ENCODE peak calls at places on chromosome 10, in ten cellular contexts. V is IMR-90, X is upper lobe of left lung, T is HepG2, H is heart right ventricle, N is left ventricle myocardium inferior, L is iPS DF 6.9, G is hepatocyte, U is neural progenitor cell, Z is stomach. J is an unnamed sample.

GRCh38 chr10:121911421-121911697 is 16.5 kb downstream of the ATE1 start:
- DNase-seq in T (no peak), U (no peak), V (no peak), H (no peak), L (no peak), G (no peak), Z (no peak), N (no peak), X (no peak), J (no peak)

GRCh38 chr10:93199221-93199681 is 125.6 kb downstream of the CYP26A1 start:
- DNase-seq in G (peak; percentile 58), T (peak; percentile 22), Z (peak; percentile 62), H (peak; percentile 70), N (peak; percentile 68), U (peak; percentile 29), V (peak; percentile 39), L (no peak), X (no peak), J (no peak)

GRCh38 chr10:5833814-5834213 is 20.6 kb upstream of the GDI2 start:
- DNase-seq in G (no peak), U (no peak), X (no peak), V (no peak), N (no peak), T (no peak), Z (no peak), H (peak; percentile 25), L (no peak), J (no peak)

GRCh38 chr10:59675812-59676211 is 33.8 kb downstream of the SLC16A9 start:
- DNase-seq in T (peak; percentile 28), N (no peak), Z (peak; percentile 43), H (no peak), U (peak; percentile 61), L (no peak), V (no peak), X (no peak), G (no peak), J (no peak)

GRCh38 chr10:110285501-110285900 is 19.2 kb downstream of the SMNDC1 start:
- DNase-seq in U (no peak), Z (no peak), H (no peak), L (no peak), X (no peak), T (no peak), N (no peak), G (no peak), V (no peak), J (no peak)

GRCh38 chr10:71223365-71224058 is 11.1 kb downstream of the UNC5B start:
- DNase-seq in X (no peak), G (no peak), U (no peak), Z (no peak), N (no peak), T (no peak), V (no peak), L (no peak), H (no peak), J (no peak)

GRCh38 chr10:24456319-24456718 is 247.4 kb downstream of the KIAA1217 start:
- DNase-seq in X (no peak), N (no peak), H (no peak), G (peak; percentile 44), T (no peak), L (no peak), U (no peak), Z (no peak), V (peak; percentile 98), J (no peak)

GRCh38 chr10:15140640-15141039 is 27.9 kb downstream of the NMT2 start:
- DNase-seq in Z (no peak), X (no peak), H (no peak), V (no peak), T (no peak), L (no peak), U (no peak), N (no peak), G (no peak), J (no peak)

GRCh38 chr10:121406823-121407545 is 191.3 kb downstream of the FGFR2 start:
- DNase-seq in X (peak; percentile 37), H (no peak), T (no peak), U (no peak), L (no peak), Z (no peak), G (no peak), V (no peak), N (no peak), J (peak; percentile 20)

GRCh38 chr10:115849197-115849596 is 423.8 kb downstream of the GFRA1 start:
- DNase-seq in U (no peak), T (no peak), N (no peak), V (no peak), H (no peak), L (no peak), Z (no peak), G (no peak), X (no peak), J (no peak)

GRCh38 chr10:32957341-32958084 is 517 bp downstream of the ITGB1 start:
- DNase-seq in T (no peak), H (peak; percentile 50), G (peak; percentile 77), U (peak; percentile 79), N (peak; percentile 60), V (no peak), L (no peak), X (peak; percentile 94), Z (peak; percentile 48), J (peak; percentile 37)

GRCh38 chr10:51297438-51297837 is 223.2 kb downstream of the PRKG1 start:
- DNase-seq in T (no peak), N (no peak), V (peak; percentile 74), U (no peak), H (no peak), X (no peak), G (no peak), L (no peak), Z (no peak), J (no peak)

GRCh38 chr10:78549536-78549935 is 515.9 kb downstream of the RPS24 start:
- DNase-seq in N (no peak), X (no peak), H (no peak), U (no peak), L (no peak), V (no peak), T (no peak), Z (no peak), G (no peak), J (no peak)

GRCh38 chr10:78550716-78551115 is 517.1 kb downstream of the RPS24 start:
- DNase-seq in X (no peak), H (no peak), Z (no peak), G (no peak), T (peak; percentile 87), N (no peak), L (no peak), V (no peak), U (no peak), J (no peak)

GRCh38 chr10:78550090-78550489 is 516.4 kb downstream of the RPS24 start:
- DNase-seq in N (no peak), X (no peak), U (no peak), V (no peak), Z (no peak), L (no peak), G (no peak), H (no peak), T (no peak), J (no peak)

GRCh38 chr10:78552261-78552811 is 516.4 kb upstream of the ZMIZ1 start:
- DNase-seq in N (peak; percentile 71), Z (no peak), H (peak; percentile 66), V (peak; percentile 60), X (no peak), T (no peak), G (peak; percentile 37), U (no peak), L (no peak), J (peak; percentile 23)

DNA sequence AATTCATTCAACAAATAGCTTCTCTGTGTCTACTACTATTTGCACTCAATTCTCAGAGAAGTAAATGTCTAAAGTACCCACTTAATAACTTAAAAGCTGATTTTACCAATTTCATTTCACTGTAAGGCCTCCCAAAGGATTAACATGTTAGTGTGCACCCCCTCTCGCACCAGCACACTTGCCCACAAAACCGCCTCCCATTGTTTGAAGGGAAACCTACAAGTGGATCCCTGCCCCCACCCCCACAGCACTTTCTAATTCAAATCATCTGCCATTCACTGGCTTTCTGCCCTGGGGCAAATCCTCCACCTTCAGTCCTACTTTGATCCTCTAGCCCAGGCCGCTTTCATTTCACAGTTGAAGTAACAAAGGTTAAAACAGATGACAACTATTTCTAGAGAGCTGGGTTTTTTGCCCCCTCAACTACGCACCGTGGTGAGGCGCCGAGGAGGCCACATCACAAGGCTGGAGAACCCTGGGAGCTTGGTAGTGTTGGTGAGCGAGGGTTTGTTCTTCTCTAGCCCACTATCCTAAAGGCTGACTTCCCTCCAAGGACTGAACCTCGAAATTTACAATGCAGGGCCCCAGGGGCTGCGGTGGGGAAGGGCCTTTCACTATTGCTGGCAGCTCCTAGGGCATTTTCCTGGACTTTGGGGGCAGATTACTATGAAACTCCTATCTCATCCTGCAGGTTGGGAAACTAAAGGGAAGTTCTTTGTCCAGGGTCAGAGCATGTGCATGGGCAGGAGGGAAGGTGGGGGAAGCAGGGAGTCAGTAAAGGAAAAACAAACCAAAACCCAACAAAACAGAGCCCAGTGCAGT is 517.4 kb upstream of the ZMIZ1 start:
- DNase-seq in N (no peak), Z (no peak), V (no peak), L (peak; percentile 33), U (peak; percentile 67), X (no peak), T (peak; percentile 81), G (no peak), H (no peak), J (no peak)
- H3K27ac ChIP-seq in N (peak overlapping the region; percentile 68), Z (no peak overlapping the region), V (peak overlapping the region; percentile 16), L (no peak overlapping the region), U (peak overlapping the region; percentile 57), X (no peak overlapping the region), T (peak overlapping the region; percentile 97), G (peak overlapping the region; percentile 52), H (no peak overlapping the region), J (no peak overlapping the region)

DNA sequence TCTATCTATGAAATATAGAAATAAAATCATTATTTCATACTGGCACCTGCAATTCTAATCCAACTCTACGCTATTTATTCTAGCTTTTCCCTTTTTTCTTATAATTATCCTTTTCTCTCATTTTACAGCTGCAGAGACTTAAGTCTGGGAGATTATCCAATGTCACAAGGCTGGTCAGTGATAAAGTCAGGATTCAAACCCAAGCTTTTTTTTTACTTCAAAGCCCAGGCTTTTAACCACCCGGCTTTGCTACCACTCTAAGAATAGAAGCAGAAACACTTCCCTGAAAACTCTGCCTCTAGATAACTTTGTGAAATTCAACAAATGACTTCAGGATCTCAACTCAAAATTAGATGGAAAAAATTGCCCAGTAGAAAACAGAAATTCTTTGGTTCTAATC is 552.5 kb downstream of the IPMK start:
- DNase-seq in V (no peak), G (no peak), H (no peak), N (no peak), X (no peak), L (no peak), T (no peak), Z (no peak), U (no peak), J (no peak)
- H3K27ac ChIP-seq in V (no peak overlapping the region), G (no peak overlapping the region), H (no peak overlapping the region), N (no peak overlapping the region), X (no peak overlapping the region), L (no peak overlapping the region), T (no peak overlapping the region), Z (no peak overlapping the region), U (no peak overlapping the region), J (no peak overlapping the region)

GRCh38 chr10:84542552-84542951 is 214.2 kb downstream of the CCSER2 start:
- DNase-seq in V (no peak), T (no peak), U (no peak), Z (no peak), N (no peak), X (no peak), G (no peak), L (no peak), H (no peak), J (no peak)
- H3K27ac ChIP-seq in V (no peak overlapping the region), T (no peak overlapping the region), U (no peak overlapping the region), Z (no peak overlapping the region), N (no peak overlapping the region), X (no peak overlapping the region), G (no peak overlapping the region), L (no peak overlapping the region), H (no peak overlapping the region), J (no peak overlapping the region)

GRCh38 chr10:30862486-30862885 is 169.2 kb downstream of the ZNF438 start:
- DNase-seq in X (no peak), N (no peak), G (no peak), H (no peak), L (no peak), T (no peak), V (peak; percentile 92), Z (no peak), U (no peak), J (no peak)
- H3K27ac ChIP-seq in X (peak overlapping the region; percentile 41), N (peak overlapping the region; percentile 61), G (peak overlapping the region; percentile 24), H (no peak overlapping the region), L (no peak overlapping the region), T (no peak overlapping the region), V (peak overlapping the region; percentile 90), Z (no peak overlapping the region), U (no peak overlapping the region), J (no peak overlapping the region)